ENCODE peak calls at places on chromosomes 11 and 22, in five cellular contexts. L, J, B, M and T are unnamed samples.

GRCh38 chr11:22690891-22691290 is 24.5 kb downstream of the GAS2 start:
- DNase-seq in L (no peak), J (no peak), B (no peak), M (no peak), T (no peak)

GRCh38 chr11:80993561-80993960 is 1552.7 kb upstream of the TENM4 start:
- DNase-seq in L (no peak), J (no peak), B (no peak), M (no peak), T (no peak)

GRCh38 chr11:30758946-30759501 is 172.9 kb upstream of the MPPED2 start:
- DNase-seq in L (no peak), J (no peak), B (no peak), M (no peak), T (no peak)

GRCh38 chr11:70810131-70810530 is 411.8 kb downstream of the CTTN start:
- DNase-seq in L (no peak), J (no peak), B (no peak), M (no peak), T (no peak)

GRCh38 chr22:37996079-37996478 is 11.7 kb upstream of the SOX10 start:
- DNase-seq in L (no peak), J (no peak), B (no peak), M (no peak), T (no peak)

GRCh38 chr11:66950113-66950535 is 8.1 kb downstream of the PC start:
- DNase-seq in L (no peak), J (peak), B (no peak), M (no peak), T (no peak)

GRCh38 chr11:16987205-16987568 is 27.0 kb downstream of the PLEKHA7 start:
- DNase-seq in L (no peak), J (peak), B (no peak), M (no peak), T (no peak)

GRCh38 chr11:111814106-111814505 is 47.9 kb upstream of the PPP2R1B start:
- DNase-seq in L (no peak), J (no peak), B (no peak), M (no peak), T (no peak)

GRCh38 chr11:2295971-2296912 is 5.5 kb downstream of the C11orf21 start:
- DNase-seq in L (no peak), J (no peak), B (peak), M (no peak), T (peak)

GRCh38 chr11:46345131-46345597 is 2.1 kb upstream of the DGKZ start:
- DNase-seq in L (no peak), J (peak), B (peak), M (no peak), T (no peak)

GRCh38 chr11:120182357-120182756 is 28.5 kb upstream of the OAF start:
- DNase-seq in L (peak), J (no peak), B (no peak), M (no peak), T (peak)

GRCh38 chr11:87600938-87601337 is 563.2 kb downstream of the TMEM135 start:
- DNase-seq in L (no peak), J (no peak), B (no peak), M (no peak), T (no peak)

GRCh38 chr11:36162909-36163434 is 126.3 kb downstream of the COMMD9 start:
- DNase-seq in L (no peak), J (no peak), B (no peak), M (no peak), T (no peak)

GRCh38 chr11:131037873-131038272 is 121.6 kb upstream of the SNX19 start:
- DNase-seq in L (no peak), J (no peak), B (no peak), M (no peak), T (no peak)
- TF ChIP-seq CTCF in L (no peak), J (no peak), B (no peak), M (no peak), T (no peak)

DNA sequence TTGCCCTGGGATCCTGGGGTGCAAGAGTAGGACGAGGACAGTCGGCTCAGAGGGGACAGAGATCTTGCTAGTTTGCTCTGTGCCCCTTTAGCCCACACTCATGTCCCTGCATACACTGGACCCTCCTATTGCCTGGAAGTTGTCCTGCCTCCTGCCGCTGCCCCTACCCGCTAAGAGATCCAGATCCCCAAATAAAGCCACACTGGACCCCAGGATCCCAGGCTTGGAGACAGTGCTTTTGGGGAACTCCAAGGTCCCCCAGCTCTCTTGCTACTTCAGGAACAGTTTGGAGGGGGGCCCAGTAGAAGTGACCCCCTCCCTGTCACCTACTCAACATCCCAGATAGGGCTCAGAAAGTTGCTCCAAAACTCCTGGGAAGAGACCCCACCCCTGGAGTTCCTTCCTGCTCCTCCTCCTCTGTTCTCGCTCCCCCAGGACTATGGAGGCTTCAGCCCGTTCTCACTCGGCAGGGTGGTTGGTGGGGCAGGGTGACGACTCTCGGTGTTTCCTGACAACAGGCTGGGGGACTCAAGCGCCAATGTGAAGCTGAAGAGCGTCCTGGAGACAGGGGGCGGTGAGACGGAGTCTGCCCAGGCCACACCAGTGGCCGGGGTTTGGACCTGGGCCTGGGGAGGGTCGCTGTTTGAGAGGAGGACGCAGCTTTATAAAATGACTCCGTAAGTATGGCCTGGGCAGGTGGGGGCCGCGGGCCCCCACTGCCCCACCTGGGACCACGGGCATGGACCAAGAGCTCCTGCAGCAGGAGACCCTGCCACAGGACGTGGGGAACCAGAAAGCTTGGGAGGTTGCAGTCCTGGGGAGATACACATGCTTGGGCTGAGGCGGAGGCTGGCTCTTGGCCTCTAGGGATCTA is 19.2 kb upstream of the TUB start:
- DNase-seq in L (no peak), J (no peak), B (no peak), M (no peak), T (no peak)
- TF ChIP-seq CTCF in L (no peak), J (no peak), B (no peak), M (no peak), T (no peak)

GRCh38 chr22:35842954-35843353 is 125.3 kb downstream of the APOL5 start:
- DNase-seq in L (no peak), J (no peak), B (peak), M (peak), T (no peak)
- TF ChIP-seq CTCF in L (no peak), J (peak), B (peak), M (peak), T (no peak)

GRCh38 chr22:21865041-21865440 is 2.4 kb downstream of the MAPK1 start:
- DNase-seq in L (peak), J (no peak), B (no peak), M (no peak), T (peak)

GRCh38 chr22:21868651-21869050 is 1.2 kb upstream of the MAPK1 start:
- DNase-seq in L (no peak), J (no peak), B (no peak), M (no peak), T (no peak)

GRCh38 chr22:21867528-21868266 is at the start of gene MAPK1:
- DNase-seq in L (peak), J (peak), B (peak), M (peak), T (peak)

GRCh38 chr22:21862386-21863242 is 4.8 kb downstream of the MAPK1 start:
- DNase-seq in L (no peak), J (no peak), B (no peak), M (no peak), T (no peak)

GRCh38 chr22:21866821-21867527 is 471 bp downstream of the MAPK1 start:
- DNase-seq in L (no peak), J (peak), B (no peak), M (peak), T (no peak)
- TF ChIP-seq CTCF in L (no peak), J (no peak), B (no peak), M (no peak), T (no peak)

GRCh38 chr11:9895016-9895415 is 231.1 kb downstream of the SWAP70 start:
- DNase-seq in L (no peak), J (no peak), B (no peak), M (no peak), T (no peak)

GRCh38 chr11:9896902-9897301 is 233.0 kb downstream of the SWAP70 start:
- DNase-seq in L (no peak), J (no peak), B (no peak), M (no peak), T (no peak)

GRCh38 chr11:9887492-9887891 is 223.6 kb downstream of the SWAP70 start:
- DNase-seq in L (no peak), J (no peak), B (no peak), M (no peak), T (no peak)

GRCh38 chr11:9888938-9889337 is 225.1 kb downstream of the SWAP70 start:
- DNase-seq in L (no peak), J (no peak), B (no peak), M (no peak), T (no peak)

DNA sequence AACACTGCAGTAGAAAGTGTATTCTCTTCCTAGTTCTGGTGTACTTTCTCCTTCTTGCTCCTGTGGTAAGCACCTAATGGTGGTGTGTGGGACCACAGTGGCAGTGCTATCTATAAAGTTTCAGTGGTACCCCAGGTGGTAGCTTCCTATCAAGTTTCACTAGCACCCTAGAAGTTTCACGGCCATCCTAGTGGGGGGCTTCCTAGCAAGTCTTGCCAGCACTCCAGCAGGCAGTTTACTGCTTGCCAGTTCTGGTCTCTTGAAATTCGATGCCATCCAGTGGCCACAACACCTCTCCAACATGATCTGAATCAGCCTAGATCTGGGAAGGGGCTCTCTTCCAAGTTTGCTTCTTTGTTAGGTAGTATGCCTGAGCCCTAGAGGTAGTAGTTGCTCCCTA is 229.6 kb downstream of the SWAP70 start:
- DNase-seq in L (no peak), J (no peak), B (no peak), M (no peak), T (no peak)
- TF ChIP-seq CTCF in L (no peak), J (no peak), B (no peak), M (no peak), T (no peak)

GRCh38 chr11:114283422-114283821 is 12.8 kb upstream of the NNMT start:
- DNase-seq in L (no peak), J (no peak), B (no peak), M (no peak), T (no peak)
- TF ChIP-seq CTCF in L (no peak), J (no peak), B (no peak), M (no peak), T (no peak)

DNA sequence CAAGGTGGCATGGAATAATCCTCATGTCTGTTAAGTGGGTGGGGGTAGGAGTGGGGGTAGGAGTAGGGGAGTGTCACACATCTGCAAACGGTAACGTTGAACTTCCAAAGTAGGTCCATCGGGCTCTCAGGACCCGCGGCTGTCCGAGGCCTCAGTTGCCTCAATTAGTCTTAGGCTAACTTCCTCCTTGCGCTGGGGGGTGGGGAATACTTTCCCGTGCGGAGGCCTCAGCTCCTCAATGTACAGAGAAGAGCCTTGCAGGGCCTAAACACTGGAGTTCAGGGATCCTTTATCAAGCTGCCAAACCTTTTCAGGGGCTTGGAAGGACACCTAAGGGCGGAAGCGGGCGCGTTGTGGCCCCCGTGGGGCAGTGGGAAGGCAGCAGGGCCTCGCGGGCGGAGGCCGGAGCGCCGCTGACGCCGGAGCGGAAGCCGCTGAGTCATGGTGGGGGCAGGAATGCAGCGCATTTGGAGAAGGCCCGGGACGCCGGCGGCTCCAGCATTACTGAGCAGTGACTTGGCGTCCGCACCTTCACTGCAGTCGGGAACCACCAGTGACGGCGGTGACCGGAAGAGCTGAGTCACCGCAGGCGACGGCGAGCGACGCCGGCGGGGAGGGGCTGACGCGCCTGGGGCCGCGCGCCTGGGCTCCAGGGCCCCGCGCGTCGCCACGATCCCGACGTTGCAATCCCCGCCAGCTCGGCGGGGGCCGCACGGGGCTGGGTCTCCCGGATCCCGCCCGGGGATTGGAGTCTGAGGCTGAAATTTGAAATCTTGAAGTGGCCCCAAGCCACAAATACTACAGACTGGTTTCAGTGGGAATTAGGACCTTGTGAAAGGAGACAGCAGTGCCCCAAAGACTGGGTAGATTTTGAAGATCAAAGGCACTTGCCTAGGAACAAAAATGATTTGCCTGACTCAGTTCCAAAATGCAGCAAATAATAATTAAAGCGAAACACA is 20.2 kb upstream of the IPO7 start:
- DNase-seq in L (peak), J (peak), B (peak), M (peak), T (peak)
- TF ChIP-seq CTCF in L (peak), J (no peak), B (no peak), M (no peak), T (no peak)

DNA sequence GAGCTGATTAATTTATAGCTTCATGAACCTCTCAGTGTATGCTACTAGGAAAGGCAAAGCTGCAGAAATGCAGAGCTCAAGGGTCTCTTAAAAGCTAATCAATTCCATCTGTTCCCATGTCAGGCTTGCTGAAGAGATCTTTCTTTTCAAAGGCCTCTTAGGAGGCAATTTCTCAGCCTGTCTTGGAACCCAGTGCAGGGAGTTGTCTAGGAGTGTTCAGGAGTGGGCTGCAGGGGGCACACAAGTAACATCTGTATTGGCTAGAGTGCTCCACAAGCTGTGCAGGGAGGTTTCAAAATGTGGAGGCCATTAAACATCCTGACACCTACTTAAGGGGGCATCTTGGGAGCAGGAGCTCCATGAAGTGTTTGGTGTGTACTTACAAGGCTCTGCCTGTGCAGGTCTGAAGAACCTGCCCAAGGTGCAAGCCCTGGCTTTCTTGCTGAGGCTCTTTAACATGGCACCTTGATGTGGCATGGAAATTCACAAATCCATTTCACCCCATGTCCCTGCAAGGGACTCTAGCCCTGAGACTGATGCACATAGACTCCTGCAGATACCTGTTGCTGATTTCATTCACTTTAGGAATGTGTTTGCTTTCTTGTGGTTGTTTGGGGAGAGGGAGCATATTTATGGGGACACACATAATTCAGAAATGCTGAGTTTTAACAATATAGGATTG is 134.7 kb downstream of the ME3 start:
- DNase-seq in L (no peak), J (no peak), B (peak), M (no peak), T (no peak)
- TF ChIP-seq CTCF in L (no peak), J (no peak), B (no peak), M (peak), T (no peak)